ENCODE peak calls at places on chromosome 19, in four cellular contexts. One of them, this sample, is unnamed.

GRCh38 chr19:42121666-42122069 is 10.6 kb downstream of the POU2F2 start:
- DNase-seq in SK-N-SH: no peak
- DNase-seq in GM12878: peak
- DNase-seq in K562: no peak
- DNase-seq in this sample: peak

GRCh38 chr19:5001547-5002131 is 32.7 kb downstream of the KDM4B start:
- DNase-seq in SK-N-SH: peak
- DNase-seq in K562: peak
- DNase-seq in GM12878: no peak
- DNase-seq in this sample: peak

GRCh38 chr19:5091576-5092215 is 122.8 kb downstream of the KDM4B start:
- DNase-seq in K562: peak
- DNase-seq in SK-N-SH: no peak
- DNase-seq in GM12878: no peak
- DNase-seq in this sample: no peak

GRCh38 chr19:20422616-20423205 is 142.9 kb downstream of the ZNF737 start:
- DNase-seq in K562: no peak
- DNase-seq in GM12878: no peak
- DNase-seq in SK-N-SH: no peak
- DNase-seq in this sample: no peak

GRCh38 chr19:10158485-10158884 is 36.3 kb downstream of the DNMT1 start:
- DNase-seq in K562: no peak
- DNase-seq in SK-N-SH: no peak
- DNase-seq in GM12878: no peak
- DNase-seq in this sample: no peak

GRCh38 chr19:43470288-43470687 is 4.9 kb upstream of the LYPD3 start:
- DNase-seq in SK-N-SH: peak
- DNase-seq in GM12878: no peak
- DNase-seq in K562: no peak
- DNase-seq in this sample: no peak

GRCh38 chr19:35897706-35898451 is 2.5 kb downstream of the NFKBID start:
- DNase-seq in K562: no peak
- DNase-seq in GM12878: no peak
- DNase-seq in SK-N-SH: peak
- DNase-seq in this sample: no peak

GRCh38 chr19:15283141-15283885 is 49.0 kb downstream of the BRD4 start:
- DNase-seq in GM12878: no peak
- DNase-seq in SK-N-SH: no peak
- DNase-seq in K562: no peak
- DNase-seq in this sample: no peak

GRCh38 chr19:34432797-34433196 is 4.6 kb downstream of the UBA2 start:
- DNase-seq in K562: no peak
- DNase-seq in GM12878: no peak
- DNase-seq in SK-N-SH: no peak
- DNase-seq in this sample: no peak

GRCh38 chr19:6556480-6556879 is 25.7 kb downstream of the TNFSF9 start:
- DNase-seq in SK-N-SH: no peak
- DNase-seq in K562: no peak
- DNase-seq in GM12878: peak
- DNase-seq in this sample: no peak

GRCh38 chr19:10550336-10550735 is 6.6 kb downstream of the ATG4D start:
- DNase-seq in SK-N-SH: no peak
- DNase-seq in K562: no peak
- DNase-seq in GM12878: no peak
- DNase-seq in this sample: no peak

GRCh38 chr19:34179066-34179465 is 6.8 kb downstream of the LSM14A start:
- DNase-seq in SK-N-SH: no peak
- DNase-seq in K562: no peak
- DNase-seq in GM12878: no peak
- DNase-seq in this sample: no peak

GRCh38 chr19:7224205-7224833 is 69.9 kb downstream of the INSR start:
- DNase-seq in GM12878: no peak
- DNase-seq in SK-N-SH: no peak
- DNase-seq in K562: no peak
- DNase-seq in this sample: no peak

GRCh38 chr19:1292419-1293151 is 6.9 kb downstream of the EFNA2 start:
- DNase-seq in K562: no peak
- DNase-seq in GM12878: no peak
- DNase-seq in SK-N-SH: no peak
- DNase-seq in this sample: no peak

GRCh38 chr19:3692141-3693029 is 7.9 kb downstream of the PIP5K1C start:
- DNase-seq in SK-N-SH: peak
- DNase-seq in K562: no peak
- DNase-seq in GM12878: no peak
- DNase-seq in this sample: peak

GRCh38 chr19:39372047-39372802 is 18.7 kb downstream of the PAF1 start:
- DNase-seq in K562: no peak
- DNase-seq in GM12878: no peak
- DNase-seq in SK-N-SH: no peak
- DNase-seq in this sample: no peak
- TF ChIP-seq USF1 in K562: no peak
- TF ChIP-seq USF1 in GM12878: no peak
- TF ChIP-seq USF1 in SK-N-SH: no peak
- TF ChIP-seq USF1 in this sample: no peak

DNA sequence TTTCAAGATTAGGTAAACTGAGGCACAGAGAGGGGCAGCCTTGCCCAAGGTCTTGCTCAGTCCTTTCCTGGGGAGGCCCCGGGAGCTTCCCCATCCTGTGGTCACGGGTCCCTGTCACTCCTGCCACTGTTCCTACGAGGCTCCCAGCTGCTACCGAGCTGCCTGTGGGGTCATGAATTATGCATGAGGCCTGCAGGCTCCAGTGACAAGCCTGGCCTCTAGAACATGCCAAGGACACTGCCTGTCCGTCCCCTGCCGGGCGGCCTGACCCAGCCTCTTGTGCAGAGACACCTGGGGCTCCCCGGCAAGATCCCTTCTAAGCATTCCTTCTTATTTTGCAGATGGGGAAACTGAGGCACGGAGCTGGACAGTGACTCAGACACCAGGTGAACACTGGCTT is 2.7 kb downstream of the FCHO1 start:
- DNase-seq in GM12878: no peak
- DNase-seq in SK-N-SH: no peak
- DNase-seq in K562: no peak
- DNase-seq in this sample: peak
- TF ChIP-seq USF2 in GM12878: no peak
- TF ChIP-seq USF2 in SK-N-SH: no peak
- TF ChIP-seq USF2 in K562: no peak
- TF ChIP-seq USF2 in this sample: no peak

GRCh38 chr19:28961772-28962500 is 251.0 kb downstream of the UQCRFS1 start:
- DNase-seq in SK-N-SH: no peak
- DNase-seq in K562: no peak
- DNase-seq in GM12878: no peak
- DNase-seq in this sample: no peak
- TF ChIP-seq USF1 in SK-N-SH: no peak
- TF ChIP-seq USF1 in K562: no peak
- TF ChIP-seq USF1 in GM12878: no peak
- TF ChIP-seq USF1 in this sample: no peak

DNA sequence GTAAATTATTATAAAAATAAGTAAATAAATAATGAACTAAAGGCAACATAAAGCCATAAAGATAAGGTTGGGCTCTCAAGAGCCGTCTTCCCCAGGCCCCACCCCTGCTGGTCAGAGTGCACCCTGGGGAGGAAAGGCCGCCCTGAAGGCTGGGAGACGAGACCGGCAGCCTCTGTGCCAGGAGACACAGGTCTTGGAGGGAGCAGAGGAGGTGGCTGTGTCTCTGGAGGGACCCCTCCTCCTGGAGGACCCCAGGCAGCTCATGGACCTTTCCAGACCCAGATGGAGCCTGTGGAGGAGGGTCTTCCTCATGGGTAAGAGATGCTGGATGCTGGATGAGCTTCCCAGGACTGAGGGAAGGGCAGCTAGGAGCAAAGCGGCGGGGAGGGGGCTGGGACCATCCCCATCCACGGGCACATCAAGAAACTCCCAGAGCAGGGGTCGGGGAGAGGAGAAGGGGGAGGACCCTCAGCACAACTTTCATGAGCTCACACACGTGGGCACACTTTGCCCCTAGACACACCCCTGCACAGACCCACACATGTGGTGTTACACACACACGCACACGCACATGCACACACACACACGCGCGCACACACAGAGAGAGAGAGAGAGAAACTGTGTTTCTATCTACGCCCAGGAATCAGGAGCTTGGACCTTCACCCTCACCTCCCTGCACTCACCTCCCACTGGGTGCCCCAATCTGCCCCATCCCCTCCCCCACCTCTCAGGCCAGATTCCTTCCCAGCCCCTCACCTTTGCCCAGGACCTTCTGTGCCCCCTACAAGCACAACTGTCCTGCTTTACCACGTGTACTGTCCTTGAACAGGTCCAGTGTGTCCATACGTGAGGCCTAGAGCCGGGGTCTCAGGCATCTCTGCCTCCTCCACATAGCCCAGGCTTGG is at the start of gene CEACAM18:
- DNase-seq in GM12878: no peak
- DNase-seq in K562: peak
- DNase-seq in SK-N-SH: no peak
- DNase-seq in this sample: no peak
- TF ChIP-seq USF2 in GM12878: no peak
- TF ChIP-seq USF2 in K562: no peak
- TF ChIP-seq USF2 in SK-N-SH: no peak
- TF ChIP-seq USF2 in this sample: no peak

GRCh38 chr19:22532388-22533310 is 101.5 kb upstream of the ZNF492 start:
- DNase-seq in SK-N-SH: no peak
- DNase-seq in K562: no peak
- DNase-seq in GM12878: no peak
- DNase-seq in this sample: no peak
- TF ChIP-seq USF1 in SK-N-SH: no peak
- TF ChIP-seq USF1 in K562: no peak
- TF ChIP-seq USF1 in GM12878: no peak
- TF ChIP-seq USF1 in this sample: no peak

GRCh38 chr19:29662604-29663404 is 2.5 kb upstream of the PLEKHF1 start:
- DNase-seq in K562: peak
- DNase-seq in GM12878: no peak
- DNase-seq in SK-N-SH: no peak
- DNase-seq in this sample: no peak
- TF ChIP-seq USF2 in K562: no peak
- TF ChIP-seq USF2 in GM12878: no peak
- TF ChIP-seq USF2 in SK-N-SH: no peak
- TF ChIP-seq USF2 in this sample: no peak